ENCODE peak calls at places on chromosome 9, in eight cellular contexts. Q, K, F, R, J, T, U and M are unnamed samples.

GRCh38 chr9:20087481-20087880 is 298.6 kb upstream of the SLC24A2 start:
- DNase-seq in T (no peak), U (no peak), J (no peak), K (no peak), F (no peak), Q (no peak), R (peak), M (no peak)

GRCh38 chr9:93061791-93062299 is 3.3 kb downstream of the SUSD3 start:
- DNase-seq in F (no peak), T (peak), R (no peak), Q (peak), J (no peak), K (no peak), U (peak), M (no peak)

GRCh38 chr9:124660341-124660801 is 110.7 kb downstream of the NR6A1 start:
- DNase-seq in K (no peak), R (peak), F (no peak), Q (no peak), U (peak), T (peak), J (no peak), M (no peak)

GRCh38 chr9:31730398-31730797 is 654.0 kb upstream of the ACO1 start:
- DNase-seq in F (no peak), J (no peak), K (no peak), T (no peak), Q (peak), R (no peak), U (no peak), M (no peak)

GRCh38 chr9:69931340-69931739 is 110.7 kb downstream of the CFAP95 start:
- DNase-seq in J (no peak), Q (no peak), F (no peak), U (no peak), T (no peak), R (peak), K (no peak), M (no peak)

GRCh38 chr9:18896004-18896403 is 137.0 kb downstream of the SAXO1 start:
- DNase-seq in Q (no peak), R (no peak), F (no peak), K (no peak), T (no peak), U (no peak), J (no peak), M (no peak)

GRCh38 chr9:130483281-130483949 is 38.7 kb downstream of the ASS1 start:
- DNase-seq in K (no peak), T (no peak), J (no peak), U (no peak), R (no peak), F (no peak), Q (no peak), M (no peak)

GRCh38 chr9:122206118-122207046 is 22.4 kb downstream of the LHX6 start:
- DNase-seq in U (no peak), F (no peak), K (no peak), Q (peak), J (no peak), T (no peak), R (peak), M (no peak)

GRCh38 chr9:81032030-81032572 is 657.2 kb downstream of the TLE1 start:
- DNase-seq in R (peak), T (peak), K (no peak), F (peak), J (no peak), U (peak), Q (peak), M (no peak)

GRCh38 chr9:131621551-131622321 is 76.4 kb downstream of the PRRT1B start:
- DNase-seq in R (no peak), K (no peak), T (no peak), F (no peak), Q (peak), J (peak), U (no peak), M (peak)

DNA sequence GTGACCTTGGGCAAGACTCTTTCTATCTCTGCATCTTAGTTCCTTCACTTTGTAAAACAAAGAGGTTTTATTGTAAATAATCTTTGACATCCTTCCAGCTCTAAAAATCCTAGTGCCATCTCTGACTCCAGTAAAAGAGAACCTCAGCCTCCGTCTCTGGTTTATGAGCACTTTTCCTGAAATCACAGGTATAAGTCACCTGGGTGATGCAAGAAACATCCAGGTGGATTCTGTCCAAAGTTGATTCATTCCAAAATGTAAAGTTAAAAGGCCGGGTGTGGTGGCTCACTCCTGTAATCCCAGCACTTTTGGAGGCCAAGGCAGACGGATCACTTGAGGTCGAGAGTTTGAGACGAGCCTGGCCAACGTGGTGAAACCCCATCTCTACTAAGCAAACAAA is 21.1 kb upstream of the UBAP2 start:
- DNase-seq in F (no peak), Q (no peak), T (no peak), K (no peak), U (no peak), R (no peak), J (no peak), M (no peak)
- H3K4me3 ChIP-seq in F (no peak), Q (no peak), T (no peak), K (no peak), U (no peak), R (no peak), J (no peak), M (no peak)

GRCh38 chr9:74771262-74771585 is 116.5 kb downstream of the TRPM6 start:
- DNase-seq in T (no peak), K (no peak), J (no peak), F (no peak), R (no peak), Q (no peak), U (no peak), M (no peak)
- TF ChIP-seq CTCF in T (no peak), K (no peak), J (no peak), F (no peak), R (no peak), Q (no peak), U (peak), M (no peak)

DNA sequence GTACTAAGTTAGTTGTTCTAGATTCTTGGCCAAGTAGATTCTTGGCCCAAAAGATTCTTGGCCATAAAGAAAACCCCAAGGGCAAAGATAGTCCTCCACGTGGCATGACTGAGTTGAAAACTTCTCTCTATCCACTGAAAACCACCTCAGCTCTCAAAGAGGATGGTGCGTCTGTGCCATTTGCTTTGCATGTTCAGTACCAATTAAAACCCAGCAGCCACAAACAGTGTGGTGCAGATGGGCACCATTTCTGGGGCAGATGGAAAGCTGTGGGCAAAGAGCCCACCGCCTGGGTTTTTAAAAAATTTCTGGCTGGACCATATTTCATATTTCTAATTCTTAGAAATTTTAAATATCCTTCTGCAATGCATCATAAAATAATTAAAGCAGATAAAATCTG is 84.5 kb upstream of the PUM3 start:
- DNase-seq in F (no peak), Q (no peak), U (no peak), R (no peak), T (no peak), K (no peak), J (no peak), M (no peak)
- H3K4me3 ChIP-seq in F (no peak), Q (no peak), U (no peak), R (no peak), T (no peak), K (no peak), J (no peak), M (no peak)

DNA sequence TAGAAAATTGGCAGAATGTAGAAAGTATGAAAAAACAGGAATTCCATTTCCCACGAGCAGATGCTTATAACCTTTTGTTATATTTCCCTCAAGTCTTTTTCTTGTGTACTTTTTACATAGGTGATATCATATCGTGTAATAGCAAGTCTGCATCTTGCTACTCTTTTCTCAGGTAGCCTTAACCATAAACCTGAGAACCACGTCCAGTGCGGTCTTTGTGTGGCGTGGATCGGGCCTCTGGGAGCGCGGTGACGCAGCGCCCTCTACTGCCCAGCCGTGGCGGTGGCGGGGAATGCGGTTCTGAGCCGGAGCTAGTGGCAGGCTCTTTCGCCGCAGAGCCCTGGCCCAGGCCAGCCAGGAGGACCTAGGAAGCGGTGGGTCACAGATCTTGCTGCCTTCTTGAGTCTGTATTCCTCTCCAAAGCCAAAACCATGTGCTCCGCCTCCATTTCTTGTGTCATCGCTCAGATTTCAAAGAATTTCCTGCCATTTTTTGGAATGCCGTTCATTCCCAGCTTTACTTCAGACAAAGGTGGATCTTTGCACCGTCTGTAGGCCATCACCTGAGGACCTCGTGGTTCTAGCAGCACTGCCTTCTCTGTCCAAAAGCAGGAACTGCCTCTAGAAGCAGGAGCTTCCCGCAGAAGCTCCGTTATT is 71.9 kb downstream of the MVB12B start:
- DNase-seq in T (peak), F (peak), R (peak), K (no peak), J (peak), Q (peak), U (peak), M (no peak)
- TF ChIP-seq CTCF in T (peak), F (peak), R (peak), K (peak), J (peak), Q (peak), U (peak), M (peak)

GRCh38 chr9:22008662-22009562 is at the start of gene CDKN2B:
- DNase-seq in U (peak), T (no peak), K (peak), F (peak), J (peak), R (peak), Q (peak), M (peak)

GRCh38 chr9:22005700-22006605 is 3.2 kb downstream of the CDKN2B start:
- DNase-seq in Q (no peak), J (no peak), F (no peak), K (no peak), R (peak), U (peak), T (no peak), M (no peak)

GRCh38 chr9:22002038-22002437 is 7.1 kb downstream of the CDKN2B start:
- DNase-seq in Q (no peak), U (no peak), K (no peak), T (no peak), J (no peak), R (no peak), F (no peak), M (no peak)

GRCh38 chr9:22009563-22009867 is 410 bp upstream of the CDKN2B start:
- DNase-seq in F (no peak), T (no peak), R (no peak), K (no peak), Q (no peak), U (no peak), J (no peak), M (no peak)

GRCh38 chr9:22005083-22005699 is 3.9 kb downstream of the CDKN2B start:
- DNase-seq in R (peak), T (no peak), U (peak), J (no peak), F (no peak), Q (no peak), K (no peak), M (no peak)
- H3K4me3 ChIP-seq in R (peak), T (no peak), U (peak), J (no peak), F (no peak), Q (no peak), K (no peak), M (no peak)